ENCODE peak calls at places on chromosome 6, in five cellular contexts. B is stomach, O is aorta, K is hepatocyte, C is adrenal gland. G is an unnamed sample. For H3K36me3, the result is how much of the 10 kb centered on the place peaks cover.

GRCh38 chr6:145891126-145891525 is 73.0 kb downstream of the SHPRH start:
- DNase-seq in B (no peak), O (no peak), K (no peak), C (no peak), G (no peak)

GRCh38 chr6:126267621-126268020 is 72.3 kb upstream of the CENPW start:
- DNase-seq in B (no peak), O (no peak), K (no peak), C (no peak), G (no peak)

GRCh38 chr6:11732036-11732545 is 46.5 kb downstream of the ADTRP start:
- DNase-seq in B (peak), O (peak), K (no peak), C (peak), G (no peak)

GRCh38 chr6:125611573-125612399 is 137.6 kb upstream of the HEY2 start:
- DNase-seq in B (no peak), O (no peak), K (no peak), C (no peak), G (peak)

GRCh38 chr6:29509239-29509638 is 21.5 kb upstream of the MAS1L start:
- DNase-seq in B (no peak), O (no peak), K (no peak), C (no peak), G (no peak)

GRCh38 chr6:84284428-84285033 is 57.1 kb upstream of the CEP162 start:
- DNase-seq in B (no peak), O (no peak), K (peak), C (no peak), G (peak)

GRCh38 chr6:2166717-2167116 is 78.7 kb downstream of the GMDS start:
- DNase-seq in B (peak), O (no peak), K (peak), C (no peak), G (peak)

GRCh38 chr6:11535801-11536230 is 1.7 kb upstream of the TMEM170B start:
- DNase-seq in B (peak), O (no peak), K (peak), C (peak), G (no peak)

GRCh38 chr6:2866183-2866846 is 24.7 kb upstream of the SERPINB1 start:
- DNase-seq in B (no peak), O (no peak), K (no peak), C (no peak), G (no peak)

GRCh38 chr6:33404884-33405283 is 5.9 kb upstream of the PHF1 start:
- DNase-seq in B (no peak), O (no peak), K (no peak), C (no peak), G (no peak)
- H3K36me3 ChIP-seq in B (under half), O (under half), K (under half), C (under half), G (half or more)

GRCh38 chr6:42138630-42139619 is 3.5 kb downstream of the C6orf132 start:
- DNase-seq in B (no peak), O (no peak), K (no peak), C (no peak), G (no peak)
- H3K27ac ChIP-seq in B (peak), O (no peak), K (peak), C (no peak), G (no peak)

GRCh38 chr6:166624275-166624674 is 2.8 kb downstream of the RPS6KA2 start:
- DNase-seq in B (no peak), O (no peak), K (peak), C (peak), G (no peak)
- H3K4me3 ChIP-seq in B (no peak), O (no peak), K (no peak), C (no peak), G (no peak)

GRCh38 chr6:44311304-44311703 is 1.8 kb downstream of the AARS2 start:
- DNase-seq in B (no peak), O (no peak), K (no peak), C (no peak), G (no peak)
- H3K36me3 ChIP-seq in B (half or more), O (under half), K (under half), C (under half), G (under half)

DNA sequence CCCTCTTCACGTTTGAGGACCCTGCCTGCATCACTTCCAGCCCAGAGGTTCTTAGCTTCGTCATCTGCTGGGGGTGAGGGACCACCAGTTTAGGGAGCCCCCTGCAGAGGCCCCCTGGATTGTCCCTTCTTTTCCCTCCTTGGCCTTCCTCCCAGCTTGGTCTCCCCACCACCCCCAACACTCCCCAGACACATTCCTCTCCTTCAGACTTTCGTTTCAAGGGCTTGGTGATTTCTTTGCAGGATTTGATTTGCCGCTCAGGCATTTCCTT is 141.3 kb downstream of the VEGFA start:
- DNase-seq in B (no peak), O (no peak), K (no peak), C (no peak), G (no peak)
- H3K27ac ChIP-seq in B (peak), O (no peak), K (peak), C (no peak), G (no peak)

GRCh38 chr6:138489846-138490245 is 9.4 kb downstream of the NHSL1 start:
- DNase-seq in B (no peak), O (no peak), K (no peak), C (no peak), G (no peak)

GRCh38 chr6:138492113-138492512 is 7.2 kb downstream of the NHSL1 start:
- DNase-seq in B (no peak), O (no peak), K (no peak), C (no peak), G (no peak)

GRCh38 chr6:138492871-138493270 is 6.4 kb downstream of the NHSL1 start:
- DNase-seq in B (no peak), O (no peak), K (no peak), C (no peak), G (no peak)

GRCh38 chr6:138493413-138493812 is 5.9 kb downstream of the NHSL1 start:
- DNase-seq in B (no peak), O (no peak), K (peak), C (no peak), G (no peak)

GRCh38 chr6:138491020-138491419 is 8.3 kb downstream of the NHSL1 start:
- DNase-seq in B (no peak), O (no peak), K (no peak), C (no peak), G (no peak)
- H3K4me3 ChIP-seq in B (no peak), O (no peak), K (no peak), C (no peak), G (no peak)

DNA sequence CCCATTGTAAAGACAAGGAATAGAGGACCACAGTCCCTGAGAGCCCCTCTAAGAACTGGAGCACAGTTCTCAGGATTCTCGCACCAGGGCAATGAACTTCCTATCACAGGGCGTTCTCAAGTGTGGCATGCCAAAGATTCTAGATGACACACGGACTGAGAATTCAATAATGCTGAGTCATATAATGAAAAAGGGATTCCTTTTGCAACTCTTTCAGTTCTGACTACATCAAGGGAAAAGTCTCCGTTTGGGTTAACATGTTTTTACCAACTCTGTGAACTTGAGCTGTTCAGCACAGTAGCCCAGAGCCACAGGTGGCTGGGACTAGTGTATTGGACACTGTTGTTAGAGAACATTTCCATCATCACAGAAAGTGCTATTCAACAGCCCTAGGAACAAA is 3.4 kb downstream of the MED20 start:
- DNase-seq in B (no peak), O (no peak), K (no peak), C (peak), G (no peak)
- H3K36me3 ChIP-seq in B (under half), O (under half), K (under half), C (under half), G (under half)

G was measured in SJCRH30.